ENCODE peak calls at places on chromosomes 6 and 20, in four cellular contexts. M is WTC11, K is posterior cingulate gyrus, O is neural progenitor cell. X is an unnamed sample.
A peak's percentile ranks its signal among the peaks of the same experiment; 100 is the strongest.

GRCh38 chr20:50455656-50456451 is 54.3 kb upstream of the PTPN1 start:
- DNase-seq in M (no peak), K (no peak), O (no peak), X (no peak)

GRCh38 chr6:158999154-158999668 is 791 bp downstream of the RSPH3 start:
- DNase-seq in M (no peak), K (no peak), O (no peak), X (no peak)

GRCh38 chr6:166010136-166010535 is 157.5 kb downstream of the TBXT start:
- DNase-seq in M (no peak), K (no peak), O (no peak), X (no peak)

GRCh38 chr6:106275692-106276091 is 49.9 kb downstream of the ATG5 start:
- DNase-seq in M (no peak), K (no peak), O (no peak), X (no peak)

GRCh38 chr20:38197217-38198008 is 32.3 kb upstream of the TGM2 start:
- DNase-seq in M (no peak), K (no peak), O (no peak), X (no peak)

GRCh38 chr6:42372699-42373098 is 79.0 kb downstream of the TRERF1 start:
- DNase-seq in M (no peak), K (no peak), O (no peak), X (no peak)

GRCh38 chr20:6162239-6162638 is 39.4 kb upstream of the FERMT1 start:
- DNase-seq in M (no peak), K (no peak), O (no peak), X (no peak)

GRCh38 chr6:168667428-168667805 is 226.4 kb downstream of the SMOC2 start:
- DNase-seq in M (no peak), K (no peak), O (no peak), X (no peak)

GRCh38 chr6:40498148-40498547 is 89.0 kb downstream of the LRFN2 start:
- DNase-seq in M (no peak), K (no peak), O (no peak), X (no peak)

GRCh38 chr6:148494226-148494625 is 151.6 kb downstream of the SASH1 start:
- DNase-seq in M (no peak), K (no peak), O (no peak), X (no peak)

GRCh38 chr6:168041928-168042327 is 37.1 kb downstream of the FRMD1 start:
- DNase-seq in M (no peak), K (peak; percentile 47), O (no peak), X (no peak)

GRCh38 chr6:71621918-71622519 is 264.3 kb upstream of the RIMS1 start:
- DNase-seq in M (no peak), K (no peak), O (peak; percentile 19), X (peak; percentile 1)

GRCh38 chr20:31819083-31819784 is at the start of gene MYLK2:
- DNase-seq in M (no peak), K (no peak), O (no peak), X (no peak)

GRCh38 chr6:83442752-83443151 is 11.9 kb upstream of the ME1 start:
- DNase-seq in M (no peak), K (no peak), O (peak; percentile 30), X (no peak)

GRCh38 chr20:8154636-8155035 is 22.6 kb downstream of the PLCB1 start:
- DNase-seq in M (no peak), K (no peak), O (no peak), X (no peak)

GRCh38 chr6:6315660-6316059 is 4.8 kb downstream of the F13A1 start:
- DNase-seq in M (peak; percentile 65), K (no peak), O (peak; percentile 68), X (no peak)

GRCh38 chr6:25961619-25962367 is 809 bp upstream of the TRIM38 start:
- DNase-seq in M (no peak), K (no peak), O (no peak), X (no peak)

GRCh38 chr6:35973670-35974222 is 50.7 kb downstream of the SLC26A8 start:
- DNase-seq in M (no peak), K (no peak), O (no peak), X (no peak)

GRCh38 chr20:47774081-47774777 is 11.1 kb downstream of the SULF2 start:
- DNase-seq in M (no peak), K (no peak), O (peak; percentile 38), X (no peak)

GRCh38 chr20:5569021-5569420 is 181.2 kb upstream of the SHLD1 start:
- DNase-seq in M (no peak), K (no peak), O (no peak), X (no peak)

GRCh38 chr20:24773168-24773567 is 175.9 kb upstream of the CST7 start:
- DNase-seq in M (no peak), K (peak; percentile 62), O (no peak), X (no peak)

GRCh38 chr6:94144807-94145206 is 725.4 kb upstream of the EPHA7 start:
- DNase-seq in M (no peak), K (no peak), O (no peak), X (no peak)

GRCh38 chr6:142886431-142887170 is 58.4 kb downstream of the HIVEP2 start:
- DNase-seq in M (no peak), K (no peak), O (no peak), X (no peak)

GRCh38 chr6:169970306-169970988 is 219.0 kb downstream of the ERMARD start:
- DNase-seq in M (no peak), K (peak; percentile 57), O (no peak), X (no peak)

GRCh38 chr6:44976677-44977405 is 351.3 kb upstream of the RUNX2 start:
- DNase-seq in M (no peak), K (no peak), O (no peak), X (no peak)

X was measured in GM04504.